ENCODE peak calls at places on chromosomes 13 and 19, in six cellular contexts. F is CD4-positive, CD25-positive, alpha-beta regulatory T cell; W is OCI-LY7; L is H9; U is adrenal gland; N is PC-3. I is an unnamed sample. For H3K4me1, the result is how much of the 10 kb centered on the place peaks cover.

GRCh38 chr13:113591750-113592149 is 7.2 kb downstream of the TFDP1 start:
- DNase-seq in F (no peak), W (no peak), N (no peak), L (no peak), U (no peak), I (no peak)

GRCh38 chr19:46115396-46116109 is 8.9 kb downstream of the IGFL3 start:
- DNase-seq in F (no peak), L (no peak), N (peak), U (no peak), W (no peak), I (peak)

GRCh38 chr19:38663156-38663651 is 15.8 kb downstream of the ACTN4 start:
- DNase-seq in F (no peak), N (no peak), L (no peak), U (no peak), W (no peak), I (no peak)

GRCh38 chr19:34962945-34963530 is 991 bp downstream of the ZNF792 start:
- DNase-seq in W (no peak), L (no peak), U (no peak), N (peak), F (no peak), I (peak)

GRCh38 chr19:1827566-1828278 is 15.6 kb upstream of the ATP8B3 start:
- DNase-seq in L (no peak), F (no peak), N (no peak), U (peak), W (no peak), I (no peak)

GRCh38 chr13:57286511-57287098 is 119.6 kb downstream of the PRR20E start:
- DNase-seq in N (no peak), L (peak), F (no peak), W (no peak), U (no peak), I (no peak)

GRCh38 chr19:49071860-49072547 is 495 bp downstream of the KCNA7 start:
- DNase-seq in L (peak), W (no peak), N (no peak), F (no peak), U (no peak), I (no peak)

GRCh38 chr13:31209172-31209818 is 9.5 kb downstream of the B3GLCT start:
- DNase-seq in F (no peak), L (peak), N (no peak), U (peak), W (no peak), I (no peak)

GRCh38 chr19:50190439-50190891 is 13.0 kb upstream of the MYH14 start:
- DNase-seq in N (no peak), W (no peak), L (no peak), F (no peak), U (no peak), I (no peak)

GRCh38 chr19:38975861-38976271 is 324 bp upstream of the FBXO17 start:
- DNase-seq in N (no peak), U (no peak), W (no peak), L (peak), F (no peak), I (peak)

GRCh38 chr19:41001243-41001971 is 10.3 kb downstream of the CYP2B6 start:
- DNase-seq in L (no peak), F (no peak), U (no peak), W (no peak), N (peak), I (no peak)

GRCh38 chr13:44969858-44970484 is 19.3 kb downstream of the NUFIP1 start:
- DNase-seq in N (peak), U (no peak), F (peak), W (peak), L (no peak), I (peak)

GRCh38 chr19:38319421-38320258 is at the start of gene KCNK6:
- DNase-seq in U (no peak), W (peak), N (no peak), L (peak), F (peak), I (peak)

GRCh38 chr19:10812902-10813404 is 23.1 kb downstream of the TMED1 start:
- DNase-seq in N (peak), F (no peak), U (peak), L (no peak), W (no peak), I (peak)

GRCh38 chr19:2555422-2556220 is 79.7 kb downstream of the GADD45B start:
- DNase-seq in N (no peak), W (no peak), F (no peak), U (no peak), L (no peak), I (no peak)

GRCh38 chr13:66795636-66796035 is 434.5 kb downstream of the PCDH9 start:
- DNase-seq in F (no peak), L (no peak), N (no peak), W (no peak), U (no peak), I (no peak)

GRCh38 chr13:36124236-36124822 is 6.9 kb downstream of the DCLK1 start:
- DNase-seq in L (no peak), U (peak), W (no peak), N (peak), F (no peak), I (peak)

GRCh38 chr13:21530656-21531055 is 71.6 kb upstream of the ZDHHC20 start:
- DNase-seq in W (no peak), U (no peak), N (no peak), L (no peak), F (no peak), I (no peak)

GRCh38 chr19:6793973-6794372 is 21.5 kb downstream of the VAV1 start:
- DNase-seq in W (no peak), N (no peak), L (no peak), F (no peak), U (no peak), I (no peak)

GRCh38 chr19:6793411-6793810 is 20.9 kb downstream of the VAV1 start:
- DNase-seq in L (no peak), W (no peak), U (no peak), F (no peak), N (no peak), I (no peak)

GRCh38 chr19:6794817-6795431 is 22.4 kb downstream of the VAV1 start:
- DNase-seq in F (no peak), U (no peak), W (no peak), N (no peak), L (peak), I (no peak)

GRCh38 chr19:6800991-6801396 is 28.5 kb downstream of the VAV1 start:
- DNase-seq in L (peak), N (peak), W (peak), F (no peak), U (no peak), I (no peak)

GRCh38 chr19:6796278-6796677 is 23.8 kb downstream of the VAV1 start:
- DNase-seq in F (no peak), U (no peak), W (no peak), L (no peak), N (no peak), I (no peak)
- H3K4me1 ChIP-seq in F (under half), U (under half), W (half or more), L (under half), N (under half), I (under half)

GRCh38 chr13:46168341-46168740 is 13.6 kb downstream of the LCP1 start:
- DNase-seq in L (no peak), N (no peak), U (no peak), W (no peak), F (no peak), I (no peak)

GRCh38 chr13:46164661-46165060 is 17.3 kb downstream of the LCP1 start:
- DNase-seq in W (no peak), L (no peak), F (no peak), N (no peak), U (no peak), I (no peak)

GRCh38 chr13:46165485-46166220 is 16.3 kb downstream of the LCP1 start:
- DNase-seq in F (no peak), U (no peak), L (no peak), W (peak), N (peak), I (no peak)

GRCh38 chr13:46166947-46167610 is 14.9 kb downstream of the LCP1 start:
- DNase-seq in N (no peak), W (no peak), U (no peak), F (no peak), L (no peak), I (no peak)

GRCh38 chr13:46166221-46166584 is 15.8 kb downstream of the LCP1 start:
- DNase-seq in N (no peak), L (no peak), F (no peak), U (no peak), W (no peak), I (no peak)
- H3K4me1 ChIP-seq in N (under half), L (under half), F (half or more), U (under half), W (half or more), I (under half)

DNA sequence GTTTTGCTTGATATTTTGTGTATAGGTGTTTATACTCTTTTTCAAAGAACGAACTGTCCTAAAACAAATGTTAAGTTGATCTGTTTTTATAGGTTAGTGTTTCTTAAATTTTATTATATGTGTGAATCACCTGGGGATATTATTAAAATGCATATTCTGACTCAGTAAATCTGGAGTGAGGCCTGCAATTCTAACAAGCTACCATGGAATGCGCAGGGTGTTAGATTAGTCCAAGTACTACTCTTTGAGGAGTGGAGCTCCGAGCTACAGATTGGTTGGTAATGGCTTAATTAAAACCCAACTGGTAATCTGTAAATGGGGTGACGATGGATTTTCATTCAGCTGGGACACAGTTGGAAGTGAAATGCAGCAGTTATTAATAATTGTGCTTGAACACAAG is 214.1 kb upstream of the UFM1 start:
- DNase-seq in L (no peak), W (no peak), F (no peak), N (peak), U (no peak), I (no peak)
- H3K4me1 ChIP-seq in L (under half), W (under half), F (under half), N (under half), U (under half), I (under half)

DNA sequence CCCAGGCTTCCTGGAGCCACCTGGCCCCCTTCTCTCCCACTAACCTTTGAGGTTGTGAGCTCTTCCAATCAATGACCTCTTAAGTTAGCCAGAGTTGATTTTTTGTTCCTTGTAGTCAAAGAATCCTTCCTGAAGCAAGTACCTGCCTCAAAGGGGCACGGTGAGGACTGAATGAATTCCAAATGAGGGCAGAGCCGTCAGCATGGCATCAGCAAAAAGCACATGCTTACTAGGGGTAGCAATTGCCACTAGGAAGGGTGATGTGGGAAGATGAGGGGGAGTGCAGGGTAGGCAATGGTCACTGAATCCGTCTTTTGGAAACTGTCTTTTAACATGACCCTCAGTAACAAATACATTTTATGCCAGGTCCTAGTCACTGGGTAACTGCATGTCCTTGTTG is 15.6 kb upstream of the DHRS12 start:
- DNase-seq in N (no peak), L (no peak), W (no peak), F (no peak), U (no peak), I (no peak)
- H3K4me1 ChIP-seq in N (under half), L (under half), W (half or more), F (half or more), U (under half), I (under half)

GRCh38 chr13:98541211-98541610 is 35.7 kb downstream of the STK24 start:
- DNase-seq in L (no peak), F (no peak), U (no peak), W (no peak), N (no peak), I (peak)

GRCh38 chr13:98542568-98543379 is 34.1 kb downstream of the STK24 start:
- DNase-seq in F (peak), N (no peak), L (no peak), U (no peak), W (no peak), I (no peak)

GRCh38 chr13:98540476-98540875 is 36.4 kb downstream of the STK24 start:
- DNase-seq in N (no peak), F (no peak), W (no peak), L (no peak), U (no peak), I (peak)

GRCh38 chr13:98543380-98544104 is 33.4 kb downstream of the STK24 start:
- DNase-seq in N (no peak), L (no peak), F (no peak), U (no peak), W (no peak), I (no peak)

GRCh38 chr13:98541701-98542203 is 35.2 kb downstream of the STK24 start:
- DNase-seq in L (no peak), F (no peak), U (peak), W (no peak), N (no peak), I (no peak)
- H3K4me1 ChIP-seq in L (under half), F (half or more), U (under half), W (under half), N (under half), I (half or more)

DNA sequence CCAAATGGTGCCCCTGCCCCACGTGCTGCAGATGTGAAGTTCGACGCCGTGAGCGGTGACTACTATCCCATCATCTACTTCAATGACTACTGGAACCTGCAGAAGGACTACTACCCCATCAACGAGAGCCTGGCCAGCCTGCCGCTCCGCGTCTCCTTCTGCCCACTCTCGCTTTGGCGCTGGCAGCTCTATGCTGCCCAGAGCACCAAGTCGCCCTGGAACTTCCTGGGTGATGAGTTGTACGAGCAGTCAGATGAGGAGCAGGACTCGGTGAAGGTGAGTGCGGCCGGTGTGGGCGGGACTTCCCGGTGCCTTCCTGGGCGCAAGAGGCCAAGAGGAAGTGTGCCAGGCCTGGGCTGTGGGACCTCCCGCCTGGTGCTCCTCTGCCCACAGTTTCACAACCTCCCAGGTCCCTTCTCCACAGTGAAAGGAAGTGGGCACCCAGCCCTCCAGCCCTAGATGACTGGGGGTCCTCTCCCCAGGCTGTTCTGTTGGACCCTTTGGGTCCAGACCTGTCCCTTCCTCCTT is 14.1 kb upstream of the RELB start:
- DNase-seq in N (no peak), L (no peak), U (no peak), W (no peak), F (no peak), I (no peak)
- H3K4me1 ChIP-seq in N (under half), L (under half), U (under half), W (under half), F (under half), I (under half)

GRCh38 chr19:5676711-5677110 is 3.6 kb downstream of the MICOS13 start:
- DNase-seq in L (no peak), W (no peak), N (no peak), F (no peak), U (no peak), I (no peak)

GRCh38 chr19:5676105-5676671 is 4.1 kb downstream of the MICOS13 start:
- DNase-seq in N (no peak), W (no peak), L (no peak), U (peak), F (no peak), I (no peak)

GRCh38 chr19:5678071-5678682 is 2.1 kb downstream of the MICOS13 start:
- DNase-seq in U (peak), L (no peak), F (no peak), N (no peak), W (no peak), I (no peak)

GRCh38 chr19:5677597-5677996 is 2.7 kb downstream of the MICOS13 start:
- DNase-seq in W (no peak), N (no peak), F (no peak), U (peak), L (no peak), I (no peak)

DNA sequence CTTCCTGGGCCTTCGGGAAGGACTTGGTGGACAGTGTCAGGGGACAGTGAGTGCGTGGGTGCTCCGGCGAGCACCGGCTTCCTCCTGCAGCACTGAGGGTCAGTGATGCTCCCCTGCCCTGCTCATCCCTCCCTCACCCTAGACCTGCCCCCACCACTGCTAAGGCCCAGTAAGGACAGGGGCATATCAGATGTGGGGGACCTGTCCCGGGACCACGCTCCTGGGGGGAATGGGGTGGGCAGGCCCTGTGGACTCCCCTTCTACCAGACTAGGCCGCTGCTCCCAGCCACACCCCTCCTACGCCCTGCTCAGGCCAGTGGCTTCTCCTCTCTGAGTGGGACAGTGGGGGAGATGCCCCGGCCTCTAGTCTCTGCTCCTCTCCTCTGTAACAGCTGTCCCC is 3.2 kb downstream of the MICOS13 start:
- DNase-seq in U (peak), L (no peak), W (no peak), F (no peak), N (no peak), I (no peak)
- H3K4me1 ChIP-seq in U (under half), L (under half), W (under half), F (under half), N (under half), I (under half)

I was measured in adipocyte.